ENCODE peak calls at places on chromosomes 1 and 21, in five cellular contexts. C, U, A, J and M are unnamed samples.

GRCh38 chr1:180941518-180942275 is 29.0 kb downstream of the KIAA1614 start:
- DNase-seq in J (no peak), A (no peak), C (no peak), U (no peak), M (no peak)

GRCh38 chr1:89563957-89564604 is 39.5 kb downstream of the LRRC8B start:
- DNase-seq in C (no peak), J (no peak), U (no peak), A (no peak), M (no peak)

GRCh38 chr21:36762636-36763035 is 63.7 kb downstream of the SIM2 start:
- DNase-seq in C (no peak), J (no peak), A (no peak), U (no peak), M (no peak)

GRCh38 chr1:190373705-190374336 is 103.8 kb downstream of the BRINP3 start:
- DNase-seq in C (no peak), U (no peak), A (no peak), J (no peak), M (no peak)

GRCh38 chr1:79982218-79982617 is 975.7 kb upstream of the ADGRL4 start:
- DNase-seq in A (no peak), J (no peak), U (no peak), C (peak; percentile 40), M (peak; percentile 58)

GRCh38 chr1:66605419-66605997 is 71.6 kb downstream of the SGIP1 start:
- DNase-seq in U (no peak), J (no peak), A (no peak), C (no peak), M (no peak)

GRCh38 chr1:43304287-43304615 is 3.5 kb downstream of the TIE1 start:
- DNase-seq in C (no peak), U (no peak), J (no peak), A (no peak), M (no peak)

GRCh38 chr1:214193691-214194090 is 87.3 kb upstream of the SMYD2 start:
- DNase-seq in U (no peak), A (no peak), J (no peak), C (no peak), M (no peak)

GRCh38 chr1:22916469-22916817 is 56.2 kb downstream of the LACTBL1 start:
- DNase-seq in C (no peak), U (no peak), A (no peak), J (no peak), M (no peak)

GRCh38 chr1:9128520-9129371 is at the start of gene GPR157:
- DNase-seq in C (peak; percentile 88), U (peak; percentile 75), A (peak; percentile 95), J (peak; percentile 90), M (peak; percentile 95)

GRCh38 chr1:22341791-22342605 is 109.7 kb upstream of the ZBTB40 start:
- DNase-seq in A (peak; percentile 17), C (no peak), J (no peak), U (no peak), M (peak; percentile 57)

GRCh38 chr1:69671363-69672010 is 103.8 kb downstream of the LRRC7 start:
- DNase-seq in A (no peak), C (no peak), J (no peak), U (no peak), M (no peak)

GRCh38 chr1:96632045-96632664 is 89.4 kb upstream of the PTBP2 start:
- DNase-seq in A (no peak), C (no peak), J (no peak), U (no peak), M (no peak)

GRCh38 chr1:160330119-160330518 is 12.9 kb downstream of the COPA start:
- DNase-seq in A (no peak), U (no peak), C (no peak), J (no peak), M (no peak)

GRCh38 chr1:12153181-12153785 is 13.5 kb upstream of the TNFRSF1B start:
- DNase-seq in C (no peak), U (no peak), J (no peak), A (peak; percentile 53), M (peak; percentile 36)

GRCh38 chr1:205477759-205478247 is 22.0 kb upstream of the BLACAT1 start:
- DNase-seq in U (no peak), C (no peak), J (no peak), A (peak; percentile 67), M (no peak)

GRCh38 chr1:159339517-159339916 is 37.4 kb downstream of the FCER1A start:
- DNase-seq in J (no peak), U (no peak), C (no peak), A (no peak), M (no peak)

GRCh38 chr1:49085079-49085478 is 308.4 kb upstream of the BEND5 start:
- DNase-seq in A (no peak), U (no peak), J (no peak), C (no peak), M (no peak)
- H3K9me3 ChIP-seq in A (no peaks in the 10 kb centered on the region), U (no peaks in the 10 kb centered on the region), J (peaks cover 23% of the 10 kb centered on the region), C (no peaks in the 10 kb centered on the region), M (no peaks in the 10 kb centered on the region)

DNA sequence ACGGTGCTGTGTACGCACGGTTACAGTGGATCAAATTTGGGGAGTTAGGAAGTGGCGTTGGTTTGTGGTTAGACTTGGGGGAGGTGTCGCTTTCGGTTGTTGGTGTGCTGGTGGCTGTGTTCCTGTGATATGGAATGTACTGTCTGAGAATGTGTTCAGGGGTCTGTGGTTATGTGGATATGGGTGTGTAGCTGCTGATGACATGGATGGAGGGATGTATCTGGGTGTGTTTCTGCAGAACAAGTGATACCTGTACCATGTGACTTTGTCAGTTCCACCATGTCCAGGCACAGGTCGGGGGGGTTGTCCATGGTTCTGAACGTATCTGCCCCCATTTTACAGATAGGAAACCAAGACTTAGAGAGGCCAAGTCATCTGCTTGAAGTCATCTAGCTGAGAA is 22.7 kb downstream of the PAX7 start:
- DNase-seq in A (no peak), C (no peak), U (no peak), J (no peak), M (no peak)
- H3K27ac ChIP-seq in A (no peak overlapping the region), C (no peak overlapping the region), U (no peak overlapping the region), J (no peak overlapping the region), M (no peak overlapping the region)

DNA sequence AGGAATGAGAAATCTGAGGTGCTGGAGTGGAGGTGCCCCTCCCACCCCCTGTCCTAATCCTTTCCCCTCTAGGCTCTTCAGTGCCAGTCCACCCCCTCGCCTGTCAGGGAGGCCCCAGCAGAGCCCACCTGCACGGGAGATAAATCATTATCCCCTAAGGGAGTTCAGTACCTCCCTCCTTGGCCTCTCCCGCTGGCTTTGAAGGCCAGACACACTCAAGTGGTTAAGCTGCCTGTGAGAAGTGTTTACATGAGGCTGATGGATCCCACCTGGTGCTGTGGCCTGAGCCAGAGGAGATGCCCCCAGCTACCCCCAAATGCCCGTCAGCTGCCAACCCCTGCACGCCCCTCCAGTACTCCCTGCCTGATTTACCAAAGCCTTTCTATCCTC is 3.7 kb downstream of the RSPO1 start:
- DNase-seq in U (no peak), A (no peak), J (no peak), C (peak; percentile 55), M (no peak)
- H3K27me3 ChIP-seq in U (peaks cover 27% of the 10 kb centered on the region), A (peaks cover 89% of the 10 kb centered on the region), J (peaks cover 73% of the 10 kb centered on the region), C (no peaks in the 10 kb centered on the region), M (no peaks in the 10 kb centered on the region)

GRCh38 chr21:7951854-7952519 is 2569.4 kb upstream of the TPTE start:
- DNase-seq in J (no peak), A (no peak), C (no peak), U (no peak), M (no peak)
- H3K9me3 ChIP-seq in J (no peaks in the 10 kb centered on the region), A (peaks cover 78% of the 10 kb centered on the region), C (no peaks in the 10 kb centered on the region), U (peaks cover 68% of the 10 kb centered on the region), M (peaks cover 82% of the 10 kb centered on the region)

DNA sequence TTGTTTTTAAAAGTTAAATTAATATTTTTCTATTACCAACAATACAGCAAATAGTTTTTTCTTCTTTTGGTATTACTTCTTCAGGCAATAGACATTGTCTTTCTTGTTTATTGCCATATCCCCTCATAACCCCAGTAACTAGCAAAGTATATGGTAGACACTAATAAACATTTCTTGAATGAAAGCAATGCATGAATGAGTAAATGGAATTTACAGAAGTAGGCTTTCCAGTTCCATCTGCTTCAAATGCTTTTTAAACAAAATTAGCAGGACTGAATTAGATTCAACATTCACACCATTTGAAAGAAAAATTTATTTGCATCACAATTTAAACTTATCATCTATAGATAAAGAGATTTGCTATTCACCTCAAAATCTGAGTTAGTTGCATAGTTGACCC is 5.6 kb upstream of the DR1 start:
- DNase-seq in C (no peak), U (no peak), J (no peak), A (no peak), M (no peak)
- H3K27ac ChIP-seq in C (no peak overlapping the region), U (no peak overlapping the region), J (no peak overlapping the region), A (no peak overlapping the region), M (no peak overlapping the region)

GRCh38 chr1:30805301-30806003 is 47.9 kb upstream of the LAPTM5 start:
- DNase-seq in A (no peak), U (no peak), J (no peak), C (no peak), M (no peak)
- H3K27me3 ChIP-seq in A (peaks cover 19% of the 10 kb centered on the region), U (no peaks in the 10 kb centered on the region), J (no peaks in the 10 kb centered on the region), C (no peaks in the 10 kb centered on the region), M (no peaks in the 10 kb centered on the region)

GRCh38 chr1:4771721-4772120 is 117.3 kb downstream of the AJAP1 start:
- DNase-seq in C (no peak), A (no peak), J (no peak), U (no peak), M (no peak)
- H3K9me3 ChIP-seq in C (no peaks in the 10 kb centered on the region), A (no peaks in the 10 kb centered on the region), J (no peaks in the 10 kb centered on the region), U (no peaks in the 10 kb centered on the region), M (no peaks in the 10 kb centered on the region)

DNA sequence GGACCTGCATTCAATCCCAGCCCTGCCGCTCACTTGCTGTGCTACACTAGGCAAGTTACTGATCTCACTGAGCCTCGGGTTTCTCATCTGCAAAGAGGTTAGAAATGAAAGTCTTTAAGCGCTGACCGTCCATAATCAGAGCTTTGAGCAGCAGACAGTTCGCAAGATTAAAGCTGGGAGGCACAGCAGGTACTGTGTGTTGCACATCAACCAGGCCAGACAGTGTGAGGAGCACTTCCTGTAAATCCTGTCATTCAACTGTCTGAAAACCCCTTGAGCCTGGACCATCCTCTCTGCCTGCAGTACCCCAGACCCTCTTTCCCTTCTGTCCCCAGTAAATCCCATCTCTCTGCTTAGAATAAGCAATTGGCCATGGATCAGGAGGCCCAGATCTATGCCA is 57.8 kb downstream of the MATN1 start:
- DNase-seq in J (no peak), C (no peak), A (no peak), U (no peak), M (peak; percentile 14)
- H3K27ac ChIP-seq in J (no peak overlapping the region), C (no peak overlapping the region), A (no peak overlapping the region), U (no peak overlapping the region), M (no peak overlapping the region)

GRCh38 chr1:202165942-202166843 is 5.8 kb upstream of the PTPN7 start:
- DNase-seq in J (no peak), C (no peak), A (no peak), U (no peak), M (no peak)
- H3K27me3 ChIP-seq in J (no peaks in the 10 kb centered on the region), C (no peaks in the 10 kb centered on the region), A (no peaks in the 10 kb centered on the region), U (no peaks in the 10 kb centered on the region), M (no peaks in the 10 kb centered on the region)